ENCODE peak calls at places on chromosomes 7 and 10, in five cellular contexts. N is PC-9, K is cardiac muscle cell, E is spleen, A is lower lobe of right lung. U is an unnamed sample.

GRCh38 chr7:756231-756927 is 29.3 kb upstream of the PRKAR1B start:
- DNase-seq in N (no peak), K (no peak), E (peak; percentile 59), A (peak; percentile 10), U (no peak)

GRCh38 chr10:92757066-92757716 is 67.4 kb downstream of the HHEX start:
- DNase-seq in N (peak; percentile 40), K (peak; percentile 78), E (peak; percentile 92), A (peak; percentile 89), U (no peak)

GRCh38 chr7:117200786-117201185 is 122.1 kb downstream of the WNT2 start:
- DNase-seq in N (no peak), K (no peak), E (no peak), A (no peak), U (no peak)

GRCh38 chr10:43204394-43204942 is 62.4 kb downstream of the RASGEF1A start:
- DNase-seq in N (no peak), K (no peak), E (no peak), A (no peak), U (peak; percentile 16)

GRCh38 chr7:132333301-132333700 is 243.0 kb downstream of the PLXNA4 start:
- DNase-seq in N (no peak), K (no peak), E (no peak), A (no peak), U (no peak)

GRCh38 chr7:129617178-129617577 is 5.7 kb downstream of the NRF1 start:
- DNase-seq in N (no peak), K (no peak), E (no peak), A (no peak), U (no peak)

GRCh38 chr10:16816830-16817124 is 447 bp downstream of the RSU1 start:
- DNase-seq in N (peak; percentile 32), K (no peak), E (no peak), A (no peak), U (no peak)

GRCh38 chr10:33559105-33559504 is 224.6 kb upstream of the NRP1 start:
- DNase-seq in N (peak; percentile 52), K (no peak), E (no peak), A (no peak), U (no peak)

GRCh38 chr7:74015670-74016069 is 12.3 kb upstream of the ELN start:
- DNase-seq in N (no peak), K (no peak), E (no peak), A (no peak), U (no peak)

GRCh38 chr7:129499915-129500463 is 2.3 kb upstream of the SMKR1 start:
- DNase-seq in N (no peak), K (no peak), E (no peak), A (no peak), U (no peak)

GRCh38 chr7:99386584-99387238 is 12.2 kb downstream of the ARPC1B start:
- DNase-seq in N (no peak), K (no peak), E (no peak), A (no peak), U (no peak)

GRCh38 chr7:86950944-86951343 is 108.5 kb downstream of the ELAPOR2 start:
- DNase-seq in N (no peak), K (no peak), E (no peak), A (no peak), U (no peak)

GRCh38 chr7:121406866-121407439 is 10.8 kb upstream of the FAM3C start:
- DNase-seq in N (no peak), K (no peak), E (no peak), A (no peak), U (no peak)

GRCh38 chr7:119514326-119514725 is 758.6 kb upstream of the KCND2 start:
- DNase-seq in N (no peak), K (no peak), E (no peak), A (no peak), U (no peak)

GRCh38 chr10:71971769-71972555 is 7.8 kb downstream of the CHST3 start:
- DNase-seq in N (no peak), K (no peak), E (peak; percentile 61), A (no peak), U (no peak)

GRCh38 chr7:144470052-144470451 is 66.6 kb upstream of the NOBOX start:
- DNase-seq in N (no peak), K (no peak), E (no peak), A (no peak), U (no peak)

GRCh38 chr7:9657257-9657656 is 1223.8 kb downstream of the NXPH1 start:
- DNase-seq in N (no peak), K (no peak), E (no peak), A (no peak), U (no peak)

GRCh38 chr10:9707205-9707604 is 1310.5 kb upstream of the CELF2 start:
- DNase-seq in N (no peak), K (no peak), E (no peak), A (no peak), U (no peak)

GRCh38 chr7:28029036-28029435 is 151.6 kb downstream of the JAZF1 start:
- DNase-seq in N (no peak), K (no peak), E (no peak), A (no peak), U (no peak)

GRCh38 chr10:84762754-84763394 is 434.5 kb downstream of the CCSER2 start:
- DNase-seq in N (no peak), K (no peak), E (no peak), A (no peak), U (no peak)
- TF ChIP-seq CTCF in N (no peak), K (no peak), E (no peak), A (no peak), U (no peak)

GRCh38 chr7:76023002-76023401 is 24.8 kb downstream of the STYXL1 start:
- DNase-seq in N (no peak), K (no peak), E (no peak), A (no peak), U (no peak)
- H3K27ac ChIP-seq in N (no peak overlapping the region), K (no peak overlapping the region), E (peak overlapping the region; percentile 11), A (no peak overlapping the region), U (no peak overlapping the region)

GRCh38 chr7:77995717-77996116 is 197.1 kb downstream of the PHTF2 start:
- DNase-seq in N (no peak), K (peak; percentile 30), E (no peak), A (no peak), U (no peak)
- TF ChIP-seq CTCF in N (no peak), K (no peak), E (no peak), A (no peak), U (no peak)

GRCh38 chr10:113651021-113651420 is 12.8 kb downstream of the NRAP start:
- DNase-seq in N (no peak), K (no peak), E (no peak), A (no peak), U (no peak)

GRCh38 chr10:113648478-113648877 is 15.4 kb downstream of the NRAP start:
- DNase-seq in N (no peak), K (peak; percentile 49), E (no peak), A (no peak), U (no peak)

GRCh38 chr10:113650172-113650571 is 13.7 kb downstream of the NRAP start:
- DNase-seq in N (no peak), K (no peak), E (no peak), A (no peak), U (no peak)

GRCh38 chr10:113656896-113657295 is 6.9 kb downstream of the NRAP start:
- DNase-seq in N (no peak), K (no peak), E (no peak), A (no peak), U (no peak)

GRCh38 chr10:113651898-113652297 is 11.9 kb downstream of the NRAP start:
- DNase-seq in N (no peak), K (no peak), E (no peak), A (no peak), U (no peak)
- H3K27ac ChIP-seq in N (no peak overlapping the region), K (no peak overlapping the region), E (no peak overlapping the region), A (no peak overlapping the region), U (no peak overlapping the region)

GRCh38 chr10:130257897-130258296 is 121.7 kb downstream of the GLRX3 start:
- DNase-seq in N (no peak), K (no peak), E (no peak), A (no peak), U (no peak)

GRCh38 chr10:130251766-130252165 is 115.6 kb downstream of the GLRX3 start:
- DNase-seq in N (no peak), K (no peak), E (no peak), A (no peak), U (no peak)

GRCh38 chr10:130255777-130256176 is 119.6 kb downstream of the GLRX3 start:
- DNase-seq in N (no peak), K (no peak), E (no peak), A (no peak), U (no peak)

GRCh38 chr10:130250127-130250526 is 113.9 kb downstream of the GLRX3 start:
- DNase-seq in N (no peak), K (no peak), E (no peak), A (no peak), U (no peak)

GRCh38 chr10:130254168-130255061 is 118.2 kb downstream of the GLRX3 start:
- DNase-seq in N (no peak), K (no peak), E (no peak), A (no peak), U (no peak)
- TF ChIP-seq CTCF in N (no peak), K (no peak), E (no peak), A (no peak), U (no peak)

GRCh38 chr7:69624842-69625637 is 26.8 kb downstream of the AUTS2 start:
- DNase-seq in N (no peak), K (no peak), E (no peak), A (no peak), U (no peak)
- H3K27ac ChIP-seq in N (no peak overlapping the region), K (no peak overlapping the region), E (no peak overlapping the region), A (no peak overlapping the region), U (no peak overlapping the region)

GRCh38 chr7:90595801-90596683 is at the start of gene CDK14:
- DNase-seq in N (no peak), K (peak; percentile 87), E (peak; percentile 97), A (peak; percentile 91), U (no peak)
- TF ChIP-seq CTCF in N (no peak), K (peak; percentile 41), E (peak; percentile 67), A (peak; percentile 47), U (no peak)

GRCh38 chr7:156842317-156842716 is 50.7 kb downstream of the LMBR1 start:
- DNase-seq in N (no peak), K (peak; percentile 31), E (no peak), A (no peak), U (no peak)

GRCh38 chr7:156840134-156840533 is 52.8 kb downstream of the LMBR1 start:
- DNase-seq in N (no peak), K (no peak), E (no peak), A (no peak), U (no peak)

GRCh38 chr7:156842740-156843140 is 50.2 kb downstream of the LMBR1 start:
- DNase-seq in N (no peak), K (peak; percentile 36), E (no peak), A (no peak), U (no peak)

GRCh38 chr7:156843157-156843556 is 49.8 kb downstream of the LMBR1 start:
- DNase-seq in N (no peak), K (no peak), E (no peak), A (no peak), U (no peak)

GRCh38 chr7:156841497-156841896 is 51.5 kb downstream of the LMBR1 start:
- DNase-seq in N (no peak), K (no peak), E (no peak), A (no peak), U (no peak)
- H3K27ac ChIP-seq in N (no peak overlapping the region), K (peak overlapping the region; percentile 87), E (no peak overlapping the region), A (no peak overlapping the region), U (no peak overlapping the region)